ENCODE peak calls at places on chromosomes 2 and 18, in five cellular contexts. One of them, this sample, is unnamed.

GRCh38 chr2:17539596-17539992 is 902 bp upstream of the VSNL1 start:
- DNase-seq in KBM-7: no peak
- DNase-seq in CD8-positive, alpha-beta T cell: no peak
- DNase-seq in Calu3: no peak
- DNase-seq in astrocyte: peak; percentile 70
- DNase-seq in this sample: no peak

GRCh38 chr2:166373105-166373504 is 2.6 kb downstream of the SCN9A start:
- DNase-seq in KBM-7: peak; percentile 55
- DNase-seq in CD8-positive, alpha-beta T cell: no peak
- DNase-seq in Calu3: no peak
- DNase-seq in astrocyte: no peak
- DNase-seq in this sample: no peak

GRCh38 chr2:197122821-197123220 is 187.8 kb downstream of the ANKRD44 start:
- DNase-seq in KBM-7: no peak
- DNase-seq in CD8-positive, alpha-beta T cell: no peak
- DNase-seq in Calu3: no peak
- DNase-seq in astrocyte: peak; percentile 68
- DNase-seq in this sample: peak; percentile 52

GRCh38 chr2:100178085-100178788 is 35.8 kb upstream of the AFF3 start:
- DNase-seq in KBM-7: peak; percentile 65
- DNase-seq in CD8-positive, alpha-beta T cell: no peak
- DNase-seq in Calu3: peak; percentile 68
- DNase-seq in astrocyte: peak; percentile 46
- DNase-seq in this sample: peak; percentile 81

GRCh38 chr2:233258211-233258610 is 6.7 kb downstream of the ATG16L1 start:
- DNase-seq in KBM-7: no peak
- DNase-seq in CD8-positive, alpha-beta T cell: no peak
- DNase-seq in Calu3: no peak
- DNase-seq in astrocyte: no peak
- DNase-seq in this sample: no peak

GRCh38 chr18:59419386-59419785 is 60.3 kb upstream of the LMAN1 start:
- DNase-seq in KBM-7: no peak
- DNase-seq in CD8-positive, alpha-beta T cell: no peak
- DNase-seq in Calu3: no peak
- DNase-seq in astrocyte: no peak
- DNase-seq in this sample: peak; percentile 92

GRCh38 chr2:9781252-9781651 is 62.0 kb upstream of the TAF1B start:
- DNase-seq in KBM-7: no peak
- DNase-seq in CD8-positive, alpha-beta T cell: no peak
- DNase-seq in Calu3: no peak
- DNase-seq in astrocyte: no peak
- DNase-seq in this sample: no peak

GRCh38 chr2:181602017-181602416 is 54.9 kb downstream of the CERKL start:
- DNase-seq in KBM-7: peak; percentile 23
- DNase-seq in CD8-positive, alpha-beta T cell: no peak
- DNase-seq in Calu3: no peak
- DNase-seq in astrocyte: no peak
- DNase-seq in this sample: no peak

GRCh38 chr18:5879479-5879882 is 15.8 kb downstream of the TMEM200C start:
- DNase-seq in KBM-7: peak; percentile 14
- DNase-seq in CD8-positive, alpha-beta T cell: no peak
- DNase-seq in Calu3: no peak
- DNase-seq in astrocyte: peak; percentile 23
- DNase-seq in this sample: peak; percentile 47

GRCh38 chr2:105634198-105634597 is 110.5 kb upstream of the NCK2 start:
- DNase-seq in KBM-7: no peak
- DNase-seq in CD8-positive, alpha-beta T cell: no peak
- DNase-seq in Calu3: no peak
- DNase-seq in astrocyte: no peak
- DNase-seq in this sample: no peak

GRCh38 chr2:37870829-37871228 is 54.3 kb upstream of the RMDN2 start:
- DNase-seq in KBM-7: no peak
- DNase-seq in CD8-positive, alpha-beta T cell: no peak
- DNase-seq in Calu3: no peak
- DNase-seq in astrocyte: peak; percentile 56
- DNase-seq in this sample: peak; percentile 86